ENCODE peak calls at places on chromosome 14, in seven cellular contexts. One of them, this sample, is unnamed.

GRCh38 chr14:77276295-77276935 is 5.4 kb upstream of the NGB start:
- DNase-seq in iPS-NIHi11: peak
- DNase-seq in D721Med: no peak
- DNase-seq in HFFc6: no peak
- DNase-seq in astrocyte of the hippocampus: no peak
- DNase-seq in iris pigment epithelial cell: no peak
- DNase-seq in LoVo: no peak
- DNase-seq in this sample: no peak

GRCh38 chr14:102255401-102256190 is 49.4 kb downstream of the MOK start:
- DNase-seq in iPS-NIHi11: no peak
- DNase-seq in D721Med: no peak
- DNase-seq in HFFc6: peak
- DNase-seq in astrocyte of the hippocampus: peak
- DNase-seq in iris pigment epithelial cell: peak
- DNase-seq in LoVo: no peak
- DNase-seq in this sample: no peak

GRCh38 chr14:99183716-99184115 is 88.3 kb downstream of the BCL11B start:
- DNase-seq in iPS-NIHi11: no peak
- DNase-seq in D721Med: no peak
- DNase-seq in HFFc6: no peak
- DNase-seq in astrocyte of the hippocampus: no peak
- DNase-seq in iris pigment epithelial cell: no peak
- DNase-seq in LoVo: no peak
- DNase-seq in this sample: no peak

GRCh38 chr14:36508418-36509051 is 11.5 kb downstream of the NKX2-1 start:
- DNase-seq in iPS-NIHi11: no peak
- DNase-seq in D721Med: no peak
- DNase-seq in HFFc6: no peak
- DNase-seq in astrocyte of the hippocampus: peak
- DNase-seq in iris pigment epithelial cell: no peak
- DNase-seq in LoVo: no peak
- DNase-seq in this sample: no peak

GRCh38 chr14:55721353-55721752 is 141.3 kb downstream of the KTN1 start:
- DNase-seq in iPS-NIHi11: no peak
- DNase-seq in D721Med: no peak
- DNase-seq in HFFc6: peak
- DNase-seq in astrocyte of the hippocampus: peak
- DNase-seq in iris pigment epithelial cell: peak
- DNase-seq in LoVo: no peak
- DNase-seq in this sample: no peak

GRCh38 chr14:97407701-97408407 is 610.7 kb downstream of the VRK1 start:
- DNase-seq in iPS-NIHi11: no peak
- DNase-seq in D721Med: no peak
- DNase-seq in HFFc6: no peak
- DNase-seq in astrocyte of the hippocampus: no peak
- DNase-seq in iris pigment epithelial cell: no peak
- DNase-seq in LoVo: no peak
- DNase-seq in this sample: no peak

GRCh38 chr14:59705245-59705644 is 128.6 kb upstream of the CCDC175 start:
- DNase-seq in iPS-NIHi11: no peak
- DNase-seq in D721Med: no peak
- DNase-seq in HFFc6: no peak
- DNase-seq in astrocyte of the hippocampus: no peak
- DNase-seq in iris pigment epithelial cell: no peak
- DNase-seq in LoVo: no peak
- DNase-seq in this sample: no peak

GRCh38 chr14:104464907-104465306 is 114.7 kb upstream of the C14orf180 start:
- DNase-seq in iPS-NIHi11: no peak
- DNase-seq in D721Med: no peak
- DNase-seq in HFFc6: no peak
- DNase-seq in astrocyte of the hippocampus: no peak
- DNase-seq in iris pigment epithelial cell: no peak
- DNase-seq in LoVo: no peak
- DNase-seq in this sample: no peak

This sample was measured in central memory CD4-positive, alpha-beta T cell.